ENCODE peak calls at places on chromosomes 3 and 15, in seven cellular contexts. E, X, W, V, T, M and H are unnamed samples.

GRCh38 chr3:172260381-172260780 is 187.9 kb downstream of the GHSR start:
- DNase-seq in E (peak), W (no peak), M (no peak), V (peak), T (no peak), X (no peak), H (no peak)

GRCh38 chr3:41405466-41405865 is 206.2 kb downstream of the CTNNB1 start:
- DNase-seq in T (no peak), W (no peak), X (no peak), V (no peak), E (no peak), M (no peak), H (no peak)

GRCh38 chr3:128559486-128560225 is 66.7 kb upstream of the GATA2 start:
- DNase-seq in T (no peak), M (no peak), V (peak), W (no peak), E (peak), X (no peak), H (no peak)

GRCh38 chr3:159792070-159792469 is 196.6 kb upstream of the IL12A start:
- DNase-seq in M (no peak), W (no peak), V (no peak), X (no peak), T (no peak), E (no peak), H (no peak)

GRCh38 chr15:85312925-85313324 is 67.5 kb upstream of the AKAP13 start:
- DNase-seq in W (no peak), E (no peak), X (no peak), V (no peak), T (no peak), M (no peak), H (no peak)

GRCh38 chr3:120429921-120430361 is 20.9 kb downstream of the FSTL1 start:
- DNase-seq in X (no peak), M (no peak), V (no peak), W (no peak), E (no peak), T (no peak), H (no peak)

GRCh38 chr3:100561459-100562158 is 47.8 kb upstream of the ADGRG7 start:
- DNase-seq in W (no peak), V (peak), E (no peak), X (no peak), M (no peak), T (peak), H (no peak)

GRCh38 chr3:41035445-41036022 is 163.8 kb upstream of the CTNNB1 start:
- DNase-seq in M (no peak), T (no peak), E (no peak), V (no peak), X (no peak), W (no peak), H (no peak)

GRCh38 chr15:62886431-62887071 is 156.0 kb upstream of the TPM1 start:
- DNase-seq in W (no peak), E (peak), X (no peak), T (peak), M (no peak), V (no peak), H (no peak)

GRCh38 chr3:129983561-129983960 is 9.0 kb downstream of the TRH start:
- DNase-seq in M (no peak), V (no peak), T (no peak), X (no peak), W (no peak), E (no peak), H (no peak)

GRCh38 chr3:177357352-177358084 is 160.2 kb upstream of the TBL1XR1 start:
- DNase-seq in X (no peak), T (peak), E (peak), V (peak), W (peak), M (no peak), H (no peak)

GRCh38 chr15:33215941-33216872 is 21.7 kb upstream of the FMN1 start:
- DNase-seq in T (peak), X (no peak), W (no peak), M (no peak), E (no peak), V (peak), H (no peak)

GRCh38 chr15:93247466-93248121 is 158.6 kb upstream of the RGMA start:
- DNase-seq in V (no peak), E (no peak), X (no peak), T (no peak), M (no peak), W (no peak), H (no peak)

GRCh38 chr15:54575586-54575985 is 597.3 kb downstream of the UNC13C start:
- DNase-seq in W (no peak), M (no peak), X (no peak), V (no peak), T (no peak), E (no peak), H (no peak)

GRCh38 chr15:70763120-70763949 is at the start of gene UACA:
- DNase-seq in M (peak), T (peak), X (peak), E (peak), W (peak), V (peak), H (peak)
- TF ChIP-seq CTCF in M (no peak), T (no peak), X (no peak), E (no peak), W (no peak), V (no peak), H (no peak)

GRCh38 chr3:13027154-13027553 is 46.1 kb downstream of the IQSEC1 start:
- DNase-seq in T (peak), E (no peak), X (peak), V (no peak), M (no peak), W (no peak), H (no peak)
- TF ChIP-seq CTCF in T (peak), E (no peak), X (no peak), V (no peak), M (peak), W (no peak), H (no peak)

GRCh38 chr15:73867426-73867825 is 5.9 kb upstream of the TBC1D21 start:
- DNase-seq in V (no peak), E (no peak), T (no peak), W (no peak), X (no peak), M (no peak), H (no peak)

GRCh38 chr15:73867956-73868355 is 5.4 kb upstream of the TBC1D21 start:
- DNase-seq in E (no peak), T (no peak), X (no peak), V (no peak), M (no peak), W (no peak), H (no peak)

GRCh38 chr15:73865904-73866303 is 7.5 kb upstream of the TBC1D21 start:
- DNase-seq in M (no peak), W (no peak), V (no peak), X (no peak), T (no peak), E (no peak), H (no peak)

GRCh38 chr15:73866481-73866880 is 6.9 kb upstream of the TBC1D21 start:
- DNase-seq in T (no peak), W (no peak), V (no peak), M (no peak), E (no peak), X (no peak), H (no peak)

DNA sequence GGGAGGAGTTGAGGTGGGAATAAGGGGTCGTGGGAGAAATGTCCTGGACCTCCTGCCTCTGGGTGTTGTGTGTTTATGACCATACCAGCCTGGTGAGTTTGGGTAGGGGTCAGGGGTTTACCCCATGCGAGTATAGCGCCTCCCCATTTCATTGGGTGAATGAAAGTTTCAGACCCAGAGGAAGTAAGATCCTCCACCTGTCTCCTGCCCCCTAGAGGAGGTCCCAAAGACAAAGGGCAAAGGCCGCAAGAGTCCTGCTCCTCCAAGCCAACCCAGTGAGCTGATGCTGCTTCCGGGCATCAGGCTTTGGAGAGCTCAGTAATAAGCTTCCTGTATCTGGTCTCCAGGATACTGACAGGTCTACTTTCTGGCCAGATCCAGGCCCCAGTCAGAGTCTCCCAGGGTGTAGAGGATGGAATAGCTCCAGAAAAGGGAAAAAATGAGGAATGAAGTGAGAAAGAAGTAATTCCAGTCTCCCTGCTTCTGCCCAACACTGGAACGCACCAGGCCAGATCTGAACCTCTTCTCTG is 6.4 kb upstream of the TBC1D21 start:
- DNase-seq in V (no peak), T (peak), X (no peak), M (no peak), W (no peak), E (no peak), H (no peak)
- TF ChIP-seq CTCF in V (no peak), T (peak), X (no peak), M (peak), W (no peak), E (no peak), H (peak)

GRCh38 chr15:60392601-60392985 is 5.2 kb downstream of the ANXA2 start:
- DNase-seq in E (peak), V (peak), M (no peak), W (peak), X (no peak), T (no peak), H (no peak)

GRCh38 chr15:60391722-60392340 is 6.0 kb downstream of the ANXA2 start:
- DNase-seq in W (no peak), M (no peak), X (no peak), E (no peak), T (no peak), V (no peak), H (no peak)

GRCh38 chr15:60389261-60390077 is 8.3 kb downstream of the ANXA2 start:
- DNase-seq in V (no peak), M (no peak), X (no peak), T (no peak), E (no peak), W (no peak), H (no peak)

GRCh38 chr15:60390231-60390630 is 7.6 kb downstream of the ANXA2 start:
- DNase-seq in X (no peak), V (no peak), W (no peak), T (no peak), E (no peak), M (no peak), H (no peak)

DNA sequence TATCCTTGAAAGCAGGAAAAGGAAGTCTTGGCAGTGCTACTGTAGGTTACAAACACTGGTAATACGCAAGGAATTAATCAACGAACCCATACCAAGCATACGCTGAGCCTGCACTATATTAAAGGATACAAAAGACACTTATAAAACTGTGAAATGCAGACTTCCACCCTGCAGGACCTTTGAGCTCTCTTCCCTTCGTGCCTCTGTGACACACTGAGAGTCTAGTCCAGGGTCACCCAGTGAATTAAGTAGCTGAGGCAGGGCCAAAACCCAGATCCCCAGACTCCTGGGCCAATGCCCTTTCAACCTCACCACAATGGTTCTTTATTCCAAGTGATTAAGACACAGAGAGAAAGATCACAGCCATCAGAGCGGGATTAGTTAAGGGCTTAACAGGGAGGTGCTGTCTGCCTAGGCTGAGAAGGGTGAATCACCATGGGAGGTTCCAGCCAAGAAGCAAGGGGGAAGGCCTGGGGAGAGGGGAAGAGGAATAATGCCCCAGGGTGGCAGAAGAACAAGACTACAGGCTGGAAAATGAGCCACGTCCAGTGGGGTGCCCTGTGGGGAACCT is 6.8 kb downstream of the ANXA2 start:
- DNase-seq in W (no peak), V (peak), E (peak), M (no peak), X (no peak), T (peak), H (peak)
- TF ChIP-seq CTCF in W (peak), V (no peak), E (no peak), M (no peak), X (no peak), T (no peak), H (peak)

DNA sequence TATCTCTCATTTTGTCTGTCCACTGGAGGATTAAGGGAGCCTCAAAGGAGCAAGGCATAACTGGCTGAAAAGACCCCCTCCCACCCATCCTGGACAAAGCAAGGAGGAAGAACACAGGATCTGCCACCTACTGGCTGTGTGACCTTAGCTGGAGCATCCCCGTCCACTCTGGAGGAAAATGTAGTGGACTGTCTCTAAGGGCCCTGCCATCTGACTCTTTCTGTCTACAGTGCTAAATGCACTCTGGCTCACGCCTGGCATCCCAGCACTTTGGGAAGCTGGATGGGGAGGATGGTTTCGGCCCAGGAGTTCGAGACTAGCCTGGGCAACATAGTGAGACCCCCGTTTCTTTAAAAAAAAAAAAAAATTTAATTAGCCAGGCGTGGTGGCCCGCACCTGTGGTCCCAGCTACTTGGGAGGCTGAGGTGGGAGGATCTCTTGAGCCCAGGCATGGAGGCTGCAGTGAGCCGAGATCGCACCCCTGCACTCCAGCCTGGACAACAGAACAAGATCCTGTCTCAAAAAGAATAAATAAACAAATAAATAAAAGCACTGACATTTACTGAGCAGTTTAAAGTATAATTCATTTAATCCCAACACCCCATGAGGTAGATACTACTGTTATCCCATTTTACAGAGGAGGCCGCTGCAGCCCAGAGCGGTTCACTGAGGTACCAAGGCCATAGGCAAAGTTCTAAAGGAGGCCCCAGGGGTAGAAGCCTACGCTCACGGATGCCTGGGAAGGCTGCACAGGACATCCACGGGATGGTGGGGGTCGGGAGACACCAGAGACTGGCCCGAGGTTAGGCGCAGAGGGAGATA is 1.1 kb downstream of the TBC1D2B start:
- DNase-seq in V (no peak), W (no peak), M (no peak), E (no peak), T (peak), X (no peak), H (no peak)
- TF ChIP-seq CTCF in V (no peak), W (no peak), M (no peak), E (peak), T (peak), X (no peak), H (no peak)

DNA sequence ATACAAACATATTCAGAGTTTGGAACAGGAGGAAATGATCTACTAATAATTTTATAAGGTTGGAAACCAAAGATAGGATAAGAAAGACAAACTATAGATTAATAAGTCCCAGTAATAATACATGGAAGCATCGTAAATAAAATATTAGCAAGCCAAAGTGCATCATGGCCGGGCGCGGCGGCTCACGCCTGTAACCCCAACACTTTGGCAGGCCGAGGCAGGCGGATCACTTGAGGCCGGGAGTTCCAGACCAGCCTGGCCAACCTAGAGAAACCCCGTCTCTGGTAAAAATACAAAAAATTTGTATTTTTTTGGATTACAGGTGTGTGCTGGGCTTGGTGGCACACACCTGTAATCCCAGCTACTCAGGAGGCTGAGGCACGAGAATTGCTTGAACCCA is 14.9 kb downstream of the MUC4 start:
- DNase-seq in W (no peak), V (no peak), T (no peak), M (no peak), E (no peak), X (no peak), H (no peak)
- TF ChIP-seq CTCF in W (no peak), V (no peak), T (no peak), M (no peak), E (no peak), X (no peak), H (no peak)

GRCh38 chr15:65101891-65102708 is 12.9 kb downstream of the UBAP1L start:
- DNase-seq in V (no peak), W (no peak), X (peak), E (no peak), M (no peak), T (peak), H (no peak)

GRCh38 chr15:65100427-65100826 is 14.6 kb downstream of the UBAP1L start:
- DNase-seq in E (no peak), V (no peak), W (no peak), T (no peak), X (no peak), M (no peak), H (no peak)

GRCh38 chr15:65102912-65103311 is 12.1 kb downstream of the UBAP1L start:
- DNase-seq in E (no peak), W (no peak), X (no peak), T (no peak), V (no peak), M (no peak), H (no peak)

GRCh38 chr15:65099336-65099735 is 15.7 kb downstream of the UBAP1L start:
- DNase-seq in W (no peak), M (no peak), T (no peak), V (no peak), E (no peak), X (no peak), H (no peak)

GRCh38 chr15:65101418-65101890 is 13.5 kb downstream of the UBAP1L start:
- DNase-seq in T (peak), E (peak), X (peak), W (peak), V (peak), M (peak), H (no peak)
- TF ChIP-seq CTCF in T (peak), E (peak), X (peak), W (peak), V (peak), M (peak), H (peak)

DNA sequence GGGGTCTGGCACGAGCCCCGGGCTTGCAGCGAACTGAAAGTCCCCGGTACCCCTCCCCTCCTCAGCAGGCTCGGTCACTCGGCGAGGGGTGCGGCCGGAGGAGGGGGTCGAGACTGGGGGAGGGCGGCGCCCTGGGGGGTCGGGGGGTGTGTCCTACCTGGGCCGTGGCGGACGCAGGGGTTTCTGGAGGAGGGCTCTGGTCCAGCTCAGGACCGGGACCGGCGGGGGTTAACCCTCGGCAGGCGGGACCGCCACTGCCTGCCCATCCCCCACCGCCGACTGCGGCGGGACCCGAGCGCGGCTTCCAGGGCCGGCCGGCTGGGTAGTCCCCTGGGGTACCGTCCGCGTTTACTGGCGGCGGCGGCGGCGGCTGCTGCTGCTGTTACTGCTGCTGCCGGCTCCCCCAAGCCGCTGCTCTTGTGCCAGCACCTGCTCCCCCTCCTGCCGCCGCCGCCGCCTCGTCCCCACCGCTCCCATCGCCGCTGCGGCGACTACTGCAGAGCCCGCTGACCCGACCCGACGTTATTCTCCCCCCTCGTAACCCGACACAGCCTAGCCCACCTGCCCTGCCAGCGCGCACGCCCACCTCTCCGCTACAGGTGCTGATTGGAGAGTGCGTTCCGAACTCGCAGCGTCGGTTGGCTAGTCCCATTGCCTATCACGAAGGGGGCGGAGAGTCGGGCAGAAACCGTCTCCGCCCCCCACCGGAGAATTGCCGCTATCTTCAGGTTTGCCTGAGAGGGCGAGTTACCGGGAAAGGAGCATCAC is at the start of gene TTBK2:
- DNase-seq in V (peak), E (peak), T (peak), M (peak), X (peak), W (peak), H (peak)
- TF ChIP-seq CTCF in V (no peak), E (no peak), T (no peak), M (no peak), X (no peak), W (no peak), H (no peak)